ENCODE peak calls at places on chromosomes 12 and 14, in four cellular contexts. Z is K562, C is A549, M is HepG2. E is an unnamed sample.

GRCh38 chr12:29026419-29026818 is 122.7 kb upstream of the FAR2 start:
- DNase-seq in M (no peak), C (no peak), Z (no peak), E (no peak)

GRCh38 chr12:27969901-27970390 is 2.6 kb downstream of the PTHLH start:
- DNase-seq in Z (peak; percentile 85), C (peak; percentile 47), M (peak; percentile 38), E (peak; percentile 53)

GRCh38 chr12:96902076-96902475 is 5.0 kb upstream of the NEDD1 start:
- DNase-seq in M (no peak), C (peak; percentile 21), Z (peak; percentile 13), E (no peak)

GRCh38 chr14:76537912-76538647 is 162.1 kb downstream of the ESRRB start:
- DNase-seq in Z (no peak), C (no peak), M (no peak), E (no peak)

GRCh38 chr14:93239869-93240677 is 33.0 kb downstream of the UBR7 start:
- DNase-seq in C (peak; percentile 70), M (no peak), Z (no peak), E (peak; percentile 89)

GRCh38 chr12:32860182-32860581 is 36.4 kb downstream of the PKP2 start:
- DNase-seq in M (no peak), C (no peak), Z (no peak), E (no peak)

GRCh38 chr12:52611080-52611468 is 7.3 kb downstream of the KRT73 start:
- DNase-seq in C (no peak), Z (no peak), M (no peak), E (no peak)

GRCh38 chr12:97639702-97640101 is 177.1 kb downstream of the RMST start:
- DNase-seq in M (peak; percentile 7), C (no peak), Z (no peak), E (no peak)

GRCh38 chr14:94098359-94098758 is 12.2 kb upstream of the IFI27 start:
- DNase-seq in M (no peak), Z (no peak), C (no peak), E (no peak)

GRCh38 chr12:122527478-122527944 is 462 bp downstream of the KNTC1 start:
- DNase-seq in C (peak; percentile 27), M (no peak), Z (peak; percentile 54), E (peak; percentile 21)

GRCh38 chr14:89226789-89227489 is 190.1 kb downstream of the FOXN3 start:
- DNase-seq in C (no peak), Z (no peak), M (no peak), E (no peak)

GRCh38 chr14:32104308-32104707 is 27.2 kb downstream of the ARHGAP5 start:
- DNase-seq in Z (no peak), M (no peak), C (no peak), E (no peak)

GRCh38 chr14:32110200-32110896 is 33.2 kb downstream of the ARHGAP5 start:
- DNase-seq in Z (no peak), C (no peak), M (no peak), E (no peak)

GRCh38 chr14:32104803-32105202 is 27.7 kb downstream of the ARHGAP5 start:
- DNase-seq in C (no peak), M (no peak), Z (no peak), E (no peak)

DNA sequence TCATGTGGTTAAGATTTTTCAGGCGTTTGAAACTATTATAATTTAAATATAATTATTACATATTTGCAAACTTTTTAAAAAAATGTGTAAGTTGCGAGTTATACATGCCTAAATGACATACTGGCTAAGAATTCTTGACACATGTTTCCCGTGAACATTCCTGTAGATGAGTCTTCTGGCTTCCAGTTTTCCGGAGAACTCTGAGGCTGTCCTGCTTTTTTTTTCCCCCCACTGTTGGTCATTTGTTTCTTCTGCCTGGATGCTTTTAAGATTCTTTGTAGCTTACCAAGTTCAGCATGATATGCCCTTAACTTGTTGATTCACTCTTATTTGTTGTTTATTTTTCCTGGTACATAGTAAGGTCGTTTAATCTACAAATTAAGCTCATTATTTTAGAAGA is 32.6 kb downstream of the ARHGAP5 start:
- DNase-seq in M (no peak), C (no peak), Z (no peak), E (peak; percentile 86)
- TF ChIP-seq BHLHE40 in M (no peak), C (no peak), Z (no peak), E (no peak)

DNA sequence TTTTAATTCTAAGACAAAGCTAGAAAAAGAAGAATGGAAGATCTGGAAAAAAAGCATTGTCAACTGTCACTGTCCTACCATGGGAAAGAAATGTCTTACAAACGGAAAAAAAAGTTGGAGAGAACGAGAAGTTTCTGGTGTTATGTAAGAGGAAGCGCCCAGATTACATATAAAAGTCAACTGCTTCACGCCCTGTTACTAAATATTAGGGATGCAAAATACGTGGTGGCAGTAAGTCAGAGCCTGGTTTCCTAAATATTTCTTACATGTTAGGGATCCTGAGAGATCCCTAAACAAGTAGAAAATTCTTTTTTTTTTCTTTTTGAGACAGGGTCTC is 14.4 kb upstream of the FBXL14 start:
- DNase-seq in C (no peak), Z (no peak), M (no peak), E (no peak)
- TF ChIP-seq MAZ in C (no peak), Z (no peak), M (no peak), E (no peak)

GRCh38 chr12:109595321-109595902 is 21.8 kb downstream of the MVK start:
- DNase-seq in Z (no peak), C (no peak), M (no peak), E (no peak)
- TF ChIP-seq BHLHE40 in Z (no peak), C (no peak), M (no peak), E (no peak)

DNA sequence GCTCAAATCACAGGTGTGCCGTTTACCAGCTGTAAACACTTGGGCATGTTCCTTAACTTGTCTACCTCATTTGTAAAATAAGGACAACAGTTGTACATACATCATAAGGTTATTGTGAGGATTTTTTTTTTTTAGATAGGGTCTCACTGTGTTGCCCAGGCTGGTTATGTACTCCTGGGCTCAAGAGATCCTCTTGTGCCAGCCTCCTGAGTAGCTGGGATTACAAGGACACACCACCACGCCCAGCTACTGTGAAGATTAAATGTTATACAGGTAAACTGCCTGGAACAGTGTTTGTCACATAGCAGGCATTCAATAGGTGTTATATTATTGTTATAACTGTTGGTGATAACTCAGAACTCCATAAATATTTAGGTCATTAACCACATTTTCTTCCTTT is 12.7 kb downstream of the TMED10 start:
- DNase-seq in M (no peak), C (no peak), Z (no peak), E (no peak)
- TF ChIP-seq MAZ in M (no peak), C (no peak), Z (no peak), E (no peak)

GRCh38 chr12:117507547-117507946 is 146.1 kb upstream of the NOS1 start:
- DNase-seq in Z (no peak), C (no peak), M (no peak), E (no peak)
- TF ChIP-seq BHLHE40 in Z (no peak), C (no peak), M (no peak), E (no peak)

DNA sequence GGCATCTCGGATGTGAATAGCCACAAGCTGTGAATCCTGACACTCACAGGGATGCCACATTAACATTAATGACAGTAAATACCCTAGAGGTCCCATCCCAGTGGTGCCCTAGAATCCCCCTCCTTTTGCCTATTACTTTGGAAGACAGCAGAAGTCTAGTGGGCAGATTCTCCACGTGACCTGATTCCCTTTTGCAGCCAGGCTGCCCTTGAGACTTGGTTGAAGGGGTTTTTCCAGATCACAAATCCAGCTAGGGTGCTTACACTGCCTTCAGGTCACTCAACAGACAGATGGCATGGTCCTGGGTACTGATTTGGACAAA is 8.7 kb downstream of the HDAC7 start:
- DNase-seq in C (no peak), Z (no peak), M (no peak), E (no peak)
- TF ChIP-seq MAZ in C (no peak), Z (no peak), M (no peak), E (no peak)

GRCh38 chr12:89129471-89129870 is 222.8 kb downstream of the DUSP6 start:
- DNase-seq in Z (no peak), C (no peak), M (no peak), E (no peak)

GRCh38 chr12:89126712-89127111 is 225.6 kb downstream of the DUSP6 start:
- DNase-seq in M (no peak), Z (no peak), C (no peak), E (peak; percentile 45)
- TF ChIP-seq BHLHE40 in M (no peak), Z (no peak), C (no peak), E (no peak)

DNA sequence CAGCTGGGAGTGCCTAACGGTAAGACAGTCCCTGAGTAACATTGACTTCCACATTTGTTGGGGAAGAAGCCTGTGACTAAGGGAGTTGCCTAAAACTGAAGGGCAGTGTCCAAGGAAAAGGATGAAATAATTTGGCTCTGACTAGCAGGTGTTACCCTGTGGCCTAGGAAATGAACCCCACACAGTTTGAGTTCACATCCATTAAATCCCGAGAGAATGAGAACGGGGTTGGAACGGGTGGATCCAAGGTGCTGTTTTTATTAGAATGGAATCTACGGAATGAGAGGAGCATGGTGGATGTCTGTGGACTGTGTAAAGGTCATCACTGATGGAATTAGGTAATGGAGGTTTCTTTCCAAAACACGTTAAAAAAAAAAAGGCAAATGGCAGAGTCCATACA is 324.0 kb downstream of the MED13L start:
- DNase-seq in M (peak; percentile 63), C (no peak), Z (no peak), E (no peak)
- TF ChIP-seq MAZ in M (no peak), C (no peak), Z (no peak), E (no peak)

DNA sequence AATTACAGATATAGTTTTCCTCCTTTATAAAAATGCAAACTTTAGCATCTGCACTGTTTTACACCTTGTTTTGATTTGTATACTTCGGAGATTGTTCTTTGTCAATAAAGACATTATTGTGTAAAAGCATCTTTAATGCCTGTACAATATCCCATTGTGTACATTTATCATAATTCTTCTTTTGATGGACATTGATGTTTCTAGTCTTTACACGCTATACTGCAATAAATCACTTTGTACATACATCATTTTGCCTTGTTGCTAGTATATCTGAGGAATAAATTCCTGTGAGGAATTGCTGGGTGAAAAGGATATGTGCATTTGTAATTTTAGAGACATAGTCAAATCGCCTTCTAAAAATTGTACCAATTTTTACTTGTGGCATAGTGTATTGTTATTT is 30.4 kb downstream of the WDR20 start:
- DNase-seq in C (no peak), Z (no peak), M (no peak), E (no peak)
- TF ChIP-seq BHLHE40 in C (no peak), Z (no peak), M (no peak), E (no peak)

E was measured in IMR-90.